ENCODE peak calls at places on chromosomes 16 and 17, in nine cellular contexts. X is heart left ventricle, I is Panc1, W is left ventricle myocardium inferior, R is lung, B is transverse colon, C is hepatocyte, P is neural progenitor cell, S is lower lobe of right lung. Y is an unnamed sample.

GRCh38 chr16:22189473-22190168 is 16.5 kb upstream of the EEF2K start:
- DNase-seq in W (peak; percentile 66), I (no peak), B (peak; percentile 92), X (peak; percentile 74), P (no peak), S (peak; percentile 60), R (no peak), C (peak; percentile 30), Y (no peak)

GRCh38 chr17:48014603-48015037 is 23.0 kb downstream of the COPZ2 start:
- DNase-seq in R (no peak), P (no peak), B (no peak), I (no peak), C (no peak), W (no peak), S (no peak), X (no peak), Y (no peak)

GRCh38 chr16:2517954-2518605 is 2.1 kb upstream of the AMDHD2 start:
- DNase-seq in R (no peak), C (no peak), S (no peak), B (no peak), I (no peak), W (no peak), P (no peak), X (no peak), Y (no peak)

GRCh38 chr16:77307764-77308561 is 108.8 kb downstream of the SYCE1L start:
- DNase-seq in P (no peak), R (no peak), S (no peak), X (no peak), I (no peak), W (no peak), C (peak; percentile 15), B (no peak), Y (no peak)

GRCh38 chr16:85136705-85137322 is 24.5 kb upstream of the CIBAR2 start:
- DNase-seq in C (no peak), B (peak; percentile 35), I (no peak), S (peak; percentile 70), X (peak; percentile 63), W (peak; percentile 52), P (no peak), R (peak; percentile 65), Y (no peak)

GRCh38 chr17:8223356-8224063 is 13.1 kb upstream of the AURKB start:
- DNase-seq in B (peak; percentile 74), R (peak; percentile 68), C (peak; percentile 78), P (peak; percentile 85), I (no peak), S (peak; percentile 82), W (peak; percentile 73), X (peak; percentile 68), Y (no peak)

GRCh38 chr16:83701494-83701893 is 106.3 kb upstream of the HSBP1 start:
- DNase-seq in B (no peak), W (no peak), X (peak; percentile 22), S (peak; percentile 57), I (no peak), R (peak; percentile 37), P (peak; percentile 86), C (peak; percentile 77), Y (peak; percentile 16)

GRCh38 chr17:33142703-33143299 is 150.3 kb downstream of the ASIC2 start:
- DNase-seq in S (no peak), X (no peak), B (no peak), W (no peak), C (peak; percentile 59), I (no peak), P (peak; percentile 75), R (no peak), Y (no peak)

GRCh38 chr17:35167666-35168065 is 20.0 kb downstream of the UNC45B start:
- DNase-seq in C (no peak), P (no peak), R (no peak), B (no peak), S (no peak), I (no peak), X (no peak), W (no peak), Y (no peak)

GRCh38 chr17:35174835-35175334 is 19.3 kb downstream of the SLC35G3 start:
- DNase-seq in B (no peak), P (no peak), I (no peak), W (no peak), X (no peak), C (no peak), R (no peak), S (no peak), Y (no peak)

GRCh38 chr17:35169964-35170363 is 22.3 kb downstream of the UNC45B start:
- DNase-seq in P (no peak), S (no peak), X (no peak), B (no peak), C (no peak), I (no peak), R (no peak), W (no peak), Y (no peak)

GRCh38 chr17:35171834-35172233 is 22.4 kb downstream of the SLC35G3 start:
- DNase-seq in P (no peak), B (no peak), W (no peak), C (no peak), X (no peak), I (no peak), R (no peak), S (no peak), Y (no peak)

DNA sequence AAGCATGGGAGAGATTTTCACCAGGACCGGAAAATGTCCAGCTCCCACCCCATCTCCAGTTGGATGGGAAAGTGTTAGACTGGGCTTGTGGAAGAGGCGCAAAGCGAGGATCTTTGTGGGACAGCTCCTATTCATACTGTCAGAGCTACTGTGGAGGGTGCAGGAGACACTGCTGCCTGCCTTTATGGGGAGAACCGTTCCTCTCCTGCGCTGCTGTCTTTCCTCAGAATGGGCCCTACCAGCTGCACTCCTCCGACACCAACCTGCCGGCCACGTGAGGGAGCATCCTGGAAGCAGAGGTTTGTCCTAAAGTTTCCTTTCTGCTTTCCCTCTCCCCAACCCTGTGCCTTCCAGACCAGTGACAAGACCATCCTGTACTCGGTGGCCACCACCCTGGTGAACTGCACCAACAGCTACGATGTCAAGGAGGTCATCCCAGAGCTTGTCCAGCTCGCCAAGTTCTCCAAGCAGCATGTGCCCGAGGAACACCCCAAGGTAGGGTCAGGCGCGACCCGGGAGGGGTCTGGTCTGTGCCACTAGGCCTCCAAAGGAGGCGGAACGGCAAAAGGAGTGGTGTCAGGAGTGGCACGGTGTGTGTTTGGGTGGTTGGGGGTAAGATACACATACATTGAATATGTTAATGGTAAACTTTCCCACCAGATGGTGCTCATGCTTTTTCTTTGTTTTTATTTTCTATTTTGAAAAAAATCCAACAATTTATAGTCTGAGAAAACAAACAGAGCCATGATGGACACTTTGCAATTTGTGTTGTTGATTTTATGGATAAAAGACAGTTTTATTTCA is 23.0 kb downstream of the SLC35G3 start:
- DNase-seq in W (no peak), R (no peak), I (no peak), X (no peak), B (no peak), C (no peak), P (no peak), S (no peak), Y (no peak)
- H3K4me3 ChIP-seq in W (no peak overlapping the region), R (no peak overlapping the region), I (no peak overlapping the region), X (no peak overlapping the region), B (no peak overlapping the region), C (no peak overlapping the region), P (no peak overlapping the region), S (no peak overlapping the region), Y (no peak overlapping the region)

GRCh38 chr16:35386619-35387018 is 1927.2 kb downstream of the TP53TG3F start:
- DNase-seq in R (no peak), B (no peak), I (no peak), P (no peak), X (no peak), S (no peak), C (no peak), W (no peak), Y (no peak)
- H3K9me3 ChIP-seq in R (no peaks in the 10 kb centered on the region), B (no peaks in the 10 kb centered on the region), I (no peaks in the 10 kb centered on the region), P (peaks cover 23% of the 10 kb centered on the region), X (no peaks in the 10 kb centered on the region), S (no peaks in the 10 kb centered on the region), C (no peaks in the 10 kb centered on the region), W (no peaks in the 10 kb centered on the region), Y (peaks cover 12% of the 10 kb centered on the region)

GRCh38 chr16:68734782-68735181 is 2.3 kb upstream of the CDH1 start:
- DNase-seq in W (no peak), C (no peak), R (no peak), S (no peak), B (no peak), I (no peak), P (no peak), X (no peak), Y (no peak)

GRCh38 chr16:68739964-68740627 is 3.0 kb downstream of the CDH1 start:
- DNase-seq in W (no peak), X (no peak), S (no peak), B (no peak), C (peak; percentile 75), I (no peak), P (no peak), R (no peak), Y (no peak)

GRCh38 chr16:68737730-68738590 is 868 bp downstream of the CDH1 start:
- DNase-seq in R (peak; percentile 65), C (peak; percentile 71), P (peak; percentile 23), X (no peak), W (no peak), S (peak; percentile 81), I (no peak), B (peak; percentile 86), Y (no peak)

GRCh38 chr16:68736561-68736960 is 531 bp upstream of the CDH1 start:
- DNase-seq in I (no peak), B (no peak), C (no peak), S (no peak), W (no peak), R (no peak), P (no peak), X (no peak), Y (no peak)

DNA sequence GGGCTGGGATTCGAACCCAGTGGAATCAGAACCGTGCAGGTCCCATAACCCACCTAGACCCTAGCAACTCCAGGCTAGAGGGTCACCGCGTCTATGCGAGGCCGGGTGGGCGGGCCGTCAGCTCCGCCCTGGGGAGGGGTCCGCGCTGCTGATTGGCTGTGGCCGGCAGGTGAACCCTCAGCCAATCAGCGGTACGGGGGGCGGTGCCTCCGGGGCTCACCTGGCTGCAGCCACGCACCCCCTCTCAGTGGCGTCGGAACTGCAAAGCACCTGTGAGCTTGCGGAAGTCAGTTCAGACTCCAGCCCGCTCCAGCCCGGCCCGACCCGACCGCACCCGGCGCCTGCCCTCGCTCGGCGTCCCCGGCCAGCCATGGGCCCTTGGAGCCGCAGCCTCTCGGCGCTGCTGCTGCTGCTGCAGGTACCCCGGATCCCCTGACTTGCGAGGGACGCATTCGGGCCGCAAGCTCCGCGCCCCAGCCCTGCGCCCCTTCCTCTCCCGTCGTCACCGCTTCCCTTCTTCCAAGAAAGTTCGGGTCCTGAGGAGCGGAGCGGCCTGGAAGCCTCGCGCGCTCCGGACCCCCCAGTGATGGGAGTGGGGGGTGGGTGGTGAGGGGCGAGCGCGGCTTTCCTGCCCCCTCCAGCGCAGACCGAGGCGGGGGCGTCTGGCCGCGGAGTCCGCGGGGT is at the start of gene CDH1:
- DNase-seq in P (peak; percentile 70), R (peak; percentile 93), I (no peak), W (no peak), X (no peak), S (peak; percentile 94), C (peak; percentile 94), B (peak; percentile 95), Y (no peak)
- H3K4me3 ChIP-seq in P (peak within 1 kb of the TSS; percentile 58), R (peak within 1 kb of the TSS; percentile 30), I (peak within 1 kb of the TSS; percentile 63), W (peak within 1 kb of the TSS; percentile 43), X (peak within 1 kb of the TSS; percentile 29), S (peak within 1 kb of the TSS; percentile 56), C (peak within 1 kb of the TSS; percentile 87), B (peak within 1 kb of the TSS; percentile 74), Y (no peak within 1 kb of the TSS)

GRCh38 chr17:82949361-82949760 is 109.5 kb upstream of the ZNF750 start:
- DNase-seq in I (no peak), B (no peak), C (no peak), R (no peak), W (peak; percentile 5), S (peak; percentile 34), P (no peak), X (no peak), Y (no peak)

GRCh38 chr17:82948957-82949356 is 109.1 kb upstream of the ZNF750 start:
- DNase-seq in C (no peak), B (no peak), I (no peak), X (no peak), S (peak; percentile 5), P (no peak), W (no peak), R (no peak), Y (no peak)

GRCh38 chr17:82946081-82946480 is 106.3 kb upstream of the ZNF750 start:
- DNase-seq in P (no peak), B (no peak), R (no peak), I (no peak), S (no peak), W (no peak), C (no peak), X (no peak), Y (no peak)

GRCh38 chr17:82948081-82948511 is 108.3 kb upstream of the ZNF750 start:
- DNase-seq in S (peak; percentile 37), B (peak; percentile 6), W (peak; percentile 14), C (no peak), X (no peak), I (no peak), R (no peak), P (no peak), Y (no peak)

GRCh38 chr17:82947051-82947991 is 107.5 kb upstream of the ZNF750 start:
- DNase-seq in R (no peak), W (peak; percentile 8), X (no peak), C (no peak), P (no peak), S (peak; percentile 41), I (no peak), B (no peak), Y (no peak)
- H3K9me3 ChIP-seq in R (peaks cover 14% of the 10 kb centered on the region), W (peaks cover 48% of the 10 kb centered on the region), X (no peaks in the 10 kb centered on the region), C (peaks cover 19% of the 10 kb centered on the region), P (peaks cover 29% of the 10 kb centered on the region), S (peaks cover 27% of the 10 kb centered on the region), I (peaks cover 19% of the 10 kb centered on the region), B (peaks cover 16% of the 10 kb centered on the region), Y (peaks cover 64% of the 10 kb centered on the region)